ENCODE peak calls at places on chromosome 6, in nine cellular contexts. V, P, L, U, S, I, H, D and C are unnamed samples. For H3K9me3, the result is how much of the 10 kb centered on the place peaks cover.

GRCh38 chr6:165245716-165246115 is 63.7 kb downstream of the C6orf118 start:
- DNase-seq in V (no peak), P (no peak), L (no peak), U (no peak), S (no peak), I (peak), H (peak), D (no peak), C (no peak)

GRCh38 chr6:165929607-165930006 is 238.0 kb downstream of the TBXT start:
- DNase-seq in V (no peak), P (no peak), L (no peak), U (peak), S (no peak), I (no peak), H (no peak), D (no peak), C (no peak)

GRCh38 chr6:2429460-2429859 is 184.1 kb upstream of the GMDS start:
- DNase-seq in V (no peak), P (no peak), L (no peak), U (no peak), S (no peak), I (peak), H (peak), D (no peak), C (no peak)

GRCh38 chr6:135212935-135213334 is 31.8 kb downstream of the MYB start:
- DNase-seq in V (no peak), P (no peak), L (no peak), U (no peak), S (no peak), I (peak), H (peak), D (no peak), C (no peak)

GRCh38 chr6:63640062-63640461 is 4.5 kb downstream of the PHF3 start:
- DNase-seq in V (no peak), P (no peak), L (no peak), U (no peak), S (no peak), I (peak), H (peak), D (no peak), C (no peak)

GRCh38 chr6:156731436-156731835 is 45.7 kb upstream of the ARID1B start:
- DNase-seq in V (no peak), P (no peak), L (no peak), U (no peak), S (no peak), I (peak), H (peak), D (no peak), C (no peak)

GRCh38 chr6:150517175-150517574 is 82.5 kb upstream of the PLEKHG1 start:
- DNase-seq in V (no peak), P (no peak), L (no peak), U (no peak), S (no peak), I (peak), H (peak), D (no peak), C (no peak)

GRCh38 chr6:108277831-108278230 is 17.0 kb upstream of the SNX3 start:
- DNase-seq in V (no peak), P (no peak), L (no peak), U (no peak), S (no peak), I (no peak), H (no peak), D (no peak), C (no peak)

GRCh38 chr6:163415176-163415619 is 680 bp downstream of the QKI start:
- DNase-seq in V (peak), P (peak), L (peak), U (peak), S (peak), I (no peak), H (no peak), D (peak), C (peak)

GRCh38 chr6:8047466-8048292 is 16.5 kb downstream of the BLOC1S5 start:
- DNase-seq in V (no peak), P (no peak), L (no peak), U (no peak), S (no peak), I (peak), H (peak), D (no peak), C (no peak)

GRCh38 chr6:16200231-16200941 is 38.0 kb upstream of the GMPR start:
- DNase-seq in V (no peak), P (no peak), L (no peak), U (no peak), S (no peak), I (peak), H (peak), D (no peak), C (no peak)

GRCh38 chr6:34459899-34460593 is 5.8 kb upstream of the PACSIN1 start:
- DNase-seq in V (no peak), P (no peak), L (no peak), U (no peak), S (no peak), I (peak), H (peak), D (no peak), C (peak)

GRCh38 chr6:110066091-110066490 is 88.0 kb downstream of the GPR6 start:
- DNase-seq in V (no peak), P (no peak), L (no peak), U (no peak), S (no peak), I (no peak), H (no peak), D (no peak), C (no peak)

GRCh38 chr6:110875548-110876169 is 1.1 kb downstream of the AMD1 start:
- DNase-seq in V (peak), P (peak), L (peak), U (peak), S (peak), I (peak), H (peak), D (peak), C (peak)

GRCh38 chr6:33410711-33411631 is at the start of gene PHF1:
- DNase-seq in V (no peak), P (peak), L (no peak), U (peak), S (no peak), I (peak), H (peak), D (no peak), C (no peak)

GRCh38 chr6:19991176-19991575 is 154.0 kb downstream of the ID4 start:
- DNase-seq in V (no peak), P (no peak), L (no peak), U (no peak), S (no peak), I (no peak), H (no peak), D (no peak), C (no peak)

GRCh38 chr6:134589512-134589911 is 271.6 kb upstream of the SGK1 start:
- DNase-seq in V (no peak), P (no peak), L (no peak), U (no peak), S (no peak), I (peak), H (peak), D (no peak), C (no peak)

GRCh38 chr6:73107016-73107415 is 118.3 kb downstream of the KHDC1L start:
- DNase-seq in V (no peak), P (no peak), L (no peak), U (no peak), S (no peak), I (no peak), H (no peak), D (no peak), C (no peak)

GRCh38 chr6:37435816-37436215 is 2.8 kb downstream of the CMTR1 start:
- DNase-seq in V (no peak), P (no peak), L (no peak), U (no peak), S (no peak), I (peak), H (no peak), D (no peak), C (no peak)

GRCh38 chr6:125480571-125480970 is 178.8 kb upstream of the HDDC2 start:
- DNase-seq in V (no peak), P (peak), L (no peak), U (no peak), S (no peak), I (no peak), H (no peak), D (peak), C (no peak)

GRCh38 chr6:106163446-106163965 is 77.4 kb downstream of the PRDM1 start:
- DNase-seq in V (peak), P (peak), L (no peak), U (no peak), S (no peak), I (peak), H (peak), D (peak), C (no peak)

GRCh38 chr6:168040856-168041496 is 38.0 kb downstream of the FRMD1 start:
- DNase-seq in V (no peak), P (no peak), L (no peak), U (no peak), S (no peak), I (no peak), H (no peak), D (peak), C (no peak)

GRCh38 chr6:168043848-168044415 is 35.1 kb downstream of the FRMD1 start:
- DNase-seq in V (no peak), P (no peak), L (no peak), U (no peak), S (peak), I (no peak), H (no peak), D (peak), C (no peak)

GRCh38 chr6:168041928-168042327 is 37.1 kb downstream of the FRMD1 start:
- DNase-seq in V (no peak), P (peak), L (peak), U (no peak), S (peak), I (no peak), H (no peak), D (no peak), C (no peak)

GRCh38 chr6:168043193-168043847 is 35.7 kb downstream of the FRMD1 start:
- DNase-seq in V (no peak), P (no peak), L (peak), U (no peak), S (peak), I (no peak), H (no peak), D (peak), C (no peak)

DNA sequence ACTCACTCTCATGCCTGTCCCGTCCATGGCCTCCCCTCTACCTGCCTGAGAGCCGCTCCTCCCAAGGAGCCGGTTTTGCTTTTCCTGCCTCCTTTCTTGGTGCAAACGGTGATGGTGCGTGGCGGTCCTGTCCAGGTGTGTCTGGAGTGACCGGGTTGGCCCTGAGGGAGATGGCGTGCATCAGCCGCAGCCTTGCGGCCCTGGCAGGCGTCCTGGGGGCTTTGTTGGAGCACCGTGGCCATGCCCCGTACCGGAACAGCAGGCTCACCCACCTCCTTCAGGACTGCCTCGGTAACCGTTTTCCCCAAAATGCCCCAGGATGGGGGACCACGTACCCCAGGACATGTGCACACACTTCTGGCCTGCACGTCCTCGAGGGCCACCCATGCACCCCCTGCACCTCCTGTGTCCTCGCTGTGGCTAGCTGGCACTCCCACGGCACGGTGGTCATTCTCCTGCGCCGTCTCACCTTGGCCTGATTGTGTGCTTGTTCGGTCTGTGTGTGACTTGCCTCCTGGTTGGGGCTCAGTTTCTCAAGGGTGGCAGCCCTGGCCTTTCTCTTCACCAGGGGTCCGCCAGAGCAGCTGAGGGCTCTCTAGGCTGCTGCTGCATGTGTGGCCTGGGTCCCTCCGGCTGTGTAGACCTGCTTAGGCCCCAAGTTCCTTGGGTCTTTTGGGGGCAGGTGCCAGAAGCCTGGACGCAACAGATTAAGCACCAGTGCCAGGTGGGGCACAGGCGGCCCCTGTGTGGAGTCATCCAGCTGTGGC is 36.4 kb downstream of the FRMD1 start:
- DNase-seq in V (no peak), P (no peak), L (peak), U (no peak), S (peak), I (no peak), H (no peak), D (peak), C (no peak)
- H3K9me3 ChIP-seq in V (under half), P (under half), L (under half), U (half or more), S (under half), I (under half), H (under half), D (under half), C (under half)

GRCh38 chr6:25452027-25452426 is 172.9 kb downstream of the CARMIL1 start:
- DNase-seq in V (no peak), P (no peak), L (no peak), U (no peak), S (no peak), I (no peak), H (no peak), D (no peak), C (no peak)

GRCh38 chr6:25456249-25456648 is 177.1 kb downstream of the CARMIL1 start:
- DNase-seq in V (no peak), P (no peak), L (no peak), U (no peak), S (no peak), I (no peak), H (no peak), D (no peak), C (no peak)

GRCh38 chr6:25454141-25454540 is 175.0 kb downstream of the CARMIL1 start:
- DNase-seq in V (no peak), P (no peak), L (no peak), U (no peak), S (no peak), I (peak), H (no peak), D (no peak), C (no peak)

GRCh38 chr6:25457519-25457918 is 178.3 kb downstream of the CARMIL1 start:
- DNase-seq in V (no peak), P (no peak), L (no peak), U (no peak), S (no peak), I (no peak), H (no peak), D (no peak), C (no peak)

GRCh38 chr6:25456656-25457055 is 177.5 kb downstream of the CARMIL1 start:
- DNase-seq in V (no peak), P (no peak), L (no peak), U (no peak), S (no peak), I (no peak), H (no peak), D (no peak), C (no peak)
- H3K9me3 ChIP-seq in V (under half), P (under half), L (under half), U (under half), S (under half), I (under half), H (under half), D (under half), C (under half)

DNA sequence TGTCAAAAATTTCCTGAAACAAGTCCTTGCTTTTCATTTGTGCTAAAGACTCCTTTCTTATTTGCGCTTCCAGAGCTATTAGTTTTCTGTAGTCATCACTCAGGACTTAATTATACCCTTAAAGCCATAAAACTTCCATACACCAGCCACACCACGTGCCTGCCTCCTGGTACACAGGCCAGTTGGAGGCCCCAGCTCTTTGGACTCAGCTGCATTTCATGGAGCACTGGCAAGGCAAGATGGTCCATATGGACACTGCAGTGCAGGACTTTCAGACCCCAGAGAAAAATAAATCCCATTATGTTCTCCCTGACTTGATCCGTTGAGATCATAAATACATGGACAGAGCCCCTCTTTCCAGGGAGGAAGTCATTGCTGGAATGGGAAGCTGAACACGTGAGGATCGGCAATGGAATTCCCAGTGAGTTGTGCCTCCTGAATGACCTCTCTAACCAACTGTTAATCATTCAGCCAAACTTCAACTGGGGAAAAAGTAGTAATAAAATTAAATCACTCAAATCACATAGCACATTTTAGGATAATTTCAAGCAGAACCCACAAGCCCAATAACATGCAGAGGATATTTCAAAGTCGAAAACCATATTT is 173.1 kb downstream of the HACE1 start:
- DNase-seq in V (no peak), P (no peak), L (no peak), U (no peak), S (no peak), I (no peak), H (no peak), D (no peak), C (no peak)
- H3K9me3 ChIP-seq in V (under half), P (under half), L (under half), U (under half), S (under half), I (under half), H (under half), D (under half), C (under half)

GRCh38 chr6:310671-311070 is 18.4 kb downstream of the DUSP22 start:
- DNase-seq in V (no peak), P (no peak), L (no peak), U (no peak), S (no peak), I (no peak), H (no peak), D (no peak), C (no peak)

GRCh38 chr6:312704-313485 is 20.6 kb downstream of the DUSP22 start:
- DNase-seq in V (no peak), P (peak), L (no peak), U (no peak), S (peak), I (no peak), H (no peak), D (peak), C (no peak)

GRCh38 chr6:309947-310346 is 17.7 kb downstream of the DUSP22 start:
- DNase-seq in V (no peak), P (no peak), L (no peak), U (peak), S (peak), I (no peak), H (no peak), D (no peak), C (no peak)

GRCh38 chr6:313917-314316 is 21.6 kb downstream of the DUSP22 start:
- DNase-seq in V (no peak), P (peak), L (no peak), U (no peak), S (peak), I (no peak), H (no peak), D (no peak), C (no peak)

DNA sequence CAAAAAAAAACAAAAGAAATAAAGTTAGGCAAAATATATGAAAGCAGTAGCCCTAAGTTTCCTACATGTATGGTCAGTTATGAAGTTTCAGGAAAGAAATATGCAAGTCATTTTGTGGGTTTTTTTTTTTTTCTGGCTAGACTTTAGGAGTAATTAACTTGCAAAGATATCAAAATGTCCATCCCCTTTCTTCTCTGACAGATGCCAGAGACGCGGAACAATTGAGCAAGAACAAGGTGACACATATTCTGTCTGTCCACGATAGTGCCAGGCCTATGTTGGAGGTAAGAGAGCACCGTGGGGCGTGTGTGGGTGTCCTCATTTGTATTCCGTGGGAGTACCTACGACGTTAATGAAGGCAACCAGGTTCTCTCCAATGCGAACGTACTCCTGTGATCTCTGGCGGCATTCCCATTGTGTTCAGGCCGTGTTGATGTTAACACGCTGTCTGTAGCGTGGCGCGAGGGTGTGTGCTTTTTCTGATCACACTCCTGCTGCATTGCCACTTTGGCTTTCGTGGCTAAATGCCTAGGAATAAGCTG is 19.5 kb downstream of the DUSP22 start:
- DNase-seq in V (no peak), P (peak), L (no peak), U (no peak), S (no peak), I (no peak), H (peak), D (no peak), C (no peak)
- H3K9me3 ChIP-seq in V (under half), P (under half), L (under half), U (under half), S (under half), I (under half), H (under half), D (under half), C (under half)

DNA sequence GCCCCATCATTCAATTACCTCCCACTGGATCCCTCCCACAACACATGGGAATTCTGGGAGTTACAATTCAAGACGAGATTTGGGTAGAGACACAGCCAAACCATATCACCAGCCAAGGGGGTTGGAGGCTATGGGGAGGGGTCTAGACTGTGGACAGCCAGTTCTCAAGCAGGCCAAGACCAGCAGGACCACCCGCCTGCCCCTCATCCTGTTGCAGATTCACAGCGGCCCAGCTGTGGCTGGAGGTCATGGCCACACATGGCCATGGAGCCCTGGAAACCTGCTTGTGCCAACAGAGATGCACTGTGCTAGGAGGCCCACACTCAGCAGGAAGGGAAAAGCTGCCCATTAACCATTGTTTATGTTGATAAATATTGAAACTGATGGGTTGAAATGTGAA is 240.5 kb downstream of the TTLL2 start:
- DNase-seq in V (peak), P (peak), L (no peak), U (peak), S (no peak), I (no peak), H (no peak), D (no peak), C (no peak)
- H3K9me3 ChIP-seq in V (under half), P (under half), L (under half), U (under half), S (under half), I (under half), H (under half), D (under half), C (under half)

DNA sequence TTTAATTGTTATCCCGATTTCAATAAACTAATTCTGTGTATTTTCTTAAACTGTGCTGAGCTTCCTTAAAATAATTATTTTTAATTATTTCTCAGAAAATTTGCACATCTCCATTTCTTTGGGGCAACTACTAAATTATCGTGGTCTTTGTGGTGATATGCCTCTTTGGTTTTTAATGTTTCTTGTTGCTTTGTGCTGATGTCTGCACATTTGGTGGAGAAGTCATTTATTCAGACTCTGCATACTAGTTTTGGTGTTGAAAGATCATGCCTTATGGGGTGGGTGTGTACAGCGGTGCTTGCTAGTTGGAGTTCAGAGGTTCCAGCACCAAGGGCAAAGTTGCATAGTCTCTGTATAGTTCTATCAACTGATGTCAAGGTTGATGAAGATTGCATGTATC is 253.2 kb downstream of the MEI4 start:
- DNase-seq in V (no peak), P (no peak), L (no peak), U (no peak), S (no peak), I (no peak), H (no peak), D (no peak), C (no peak)
- H3K9me3 ChIP-seq in V (under half), P (under half), L (under half), U (under half), S (under half), I (under half), H (under half), D (under half), C (under half)

GRCh38 chr6:67888546-67888885 is 746.6 kb upstream of the ADGRB3 start:
- DNase-seq in V (no peak), P (no peak), L (no peak), U (peak), S (no peak), I (no peak), H (no peak), D (no peak), C (no peak)
- H3K9me3 ChIP-seq in V (under half), P (under half), L (under half), U (under half), S (under half), I (under half), H (under half), D (under half), C (under half)

GRCh38 chr6:123534264-123534663 is 102.5 kb downstream of the TRDN start:
- DNase-seq in V (no peak), P (peak), L (no peak), U (no peak), S (no peak), I (no peak), H (no peak), D (no peak), C (no peak)
- H3K9me3 ChIP-seq in V (under half), P (under half), L (under half), U (under half), S (under half), I (under half), H (under half), D (under half), C (under half)